ENCODE peak calls at places on chromosome 20, in eight cellular contexts. One of them, this sample, is unnamed.

GRCh38 chr20:50229156-50229605 is 38.6 kb downstream of the CEBPB start:
- DNase-seq in HCT116: no peak
- DNase-seq in GM23338: no peak
- DNase-seq in neural progenitor cell: no peak
- DNase-seq in fibroblast of lung: no peak
- DNase-seq in GM23248: no peak
- DNase-seq in endothelial cell of umbilical vein: no peak
- DNase-seq in PC-3: peak
- DNase-seq in this sample: no peak

GRCh38 chr20:42634096-42634495 is 555.6 kb downstream of the PTPRT start:
- DNase-seq in GM23338: no peak
- DNase-seq in endothelial cell of umbilical vein: no peak
- DNase-seq in HCT116: no peak
- DNase-seq in GM23248: no peak
- DNase-seq in fibroblast of lung: no peak
- DNase-seq in neural progenitor cell: no peak
- DNase-seq in PC-3: no peak
- DNase-seq in this sample: no peak

GRCh38 chr20:51807864-51808263 is 5.5 kb upstream of the SALL4 start:
- DNase-seq in fibroblast of lung: no peak
- DNase-seq in GM23248: no peak
- DNase-seq in HCT116: no peak
- DNase-seq in PC-3: no peak
- DNase-seq in endothelial cell of umbilical vein: no peak
- DNase-seq in GM23338: no peak
- DNase-seq in neural progenitor cell: no peak
- DNase-seq in this sample: no peak

GRCh38 chr20:32564921-32565734 is 20.0 kb downstream of the NOL4L start:
- DNase-seq in HCT116: no peak
- DNase-seq in neural progenitor cell: no peak
- DNase-seq in GM23248: no peak
- DNase-seq in endothelial cell of umbilical vein: no peak
- DNase-seq in PC-3: no peak
- DNase-seq in GM23338: no peak
- DNase-seq in fibroblast of lung: no peak
- DNase-seq in this sample: no peak

GRCh38 chr20:37903317-37904007 is 535 bp downstream of the VSTM2L start:
- DNase-seq in PC-3: no peak
- DNase-seq in GM23248: peak
- DNase-seq in HCT116: no peak
- DNase-seq in fibroblast of lung: no peak
- DNase-seq in GM23338: peak
- DNase-seq in endothelial cell of umbilical vein: no peak
- DNase-seq in neural progenitor cell: no peak
- DNase-seq in this sample: no peak

GRCh38 chr20:57568088-57568896 is 7.4 kb downstream of the PCK1 start:
- DNase-seq in endothelial cell of umbilical vein: no peak
- DNase-seq in GM23338: no peak
- DNase-seq in fibroblast of lung: no peak
- DNase-seq in GM23248: no peak
- DNase-seq in neural progenitor cell: no peak
- DNase-seq in HCT116: no peak
- DNase-seq in PC-3: no peak
- DNase-seq in this sample: no peak

GRCh38 chr20:10906830-10907229 is 233.0 kb upstream of the JAG1 start:
- DNase-seq in HCT116: no peak
- DNase-seq in endothelial cell of umbilical vein: no peak
- DNase-seq in fibroblast of lung: no peak
- DNase-seq in neural progenitor cell: no peak
- DNase-seq in GM23338: no peak
- DNase-seq in PC-3: no peak
- DNase-seq in GM23248: no peak
- DNase-seq in this sample: no peak

GRCh38 chr20:56859751-56860366 is 230.8 kb downstream of the TFAP2C start:
- DNase-seq in PC-3: no peak
- DNase-seq in GM23338: peak
- DNase-seq in endothelial cell of umbilical vein: no peak
- DNase-seq in HCT116: no peak
- DNase-seq in fibroblast of lung: no peak
- DNase-seq in neural progenitor cell: peak
- DNase-seq in GM23248: no peak
- DNase-seq in this sample: no peak

GRCh38 chr20:51014797-51015722 is 7.8 kb downstream of the KCNG1 start:
- DNase-seq in HCT116: no peak
- DNase-seq in fibroblast of lung: peak
- DNase-seq in neural progenitor cell: peak
- DNase-seq in endothelial cell of umbilical vein: peak
- DNase-seq in GM23248: peak
- DNase-seq in GM23338: peak
- DNase-seq in PC-3: peak
- DNase-seq in this sample: peak

GRCh38 chr20:21503345-21503744 is 10.5 kb downstream of the NKX2-2 start:
- DNase-seq in GM23338: no peak
- DNase-seq in PC-3: peak
- DNase-seq in GM23248: peak
- DNase-seq in fibroblast of lung: no peak
- DNase-seq in neural progenitor cell: no peak
- DNase-seq in endothelial cell of umbilical vein: no peak
- DNase-seq in HCT116: no peak
- DNase-seq in this sample: peak

GRCh38 chr20:2693286-2693995 is 861 bp downstream of the EBF4 start:
- DNase-seq in neural progenitor cell: peak
- DNase-seq in HCT116: no peak
- DNase-seq in GM23338: peak
- DNase-seq in GM23248: peak
- DNase-seq in endothelial cell of umbilical vein: peak
- DNase-seq in fibroblast of lung: peak
- DNase-seq in PC-3: no peak
- DNase-seq in this sample: no peak

GRCh38 chr20:10609276-10609675 is 64.5 kb downstream of the JAG1 start:
- DNase-seq in neural progenitor cell: no peak
- DNase-seq in endothelial cell of umbilical vein: no peak
- DNase-seq in GM23338: no peak
- DNase-seq in fibroblast of lung: peak
- DNase-seq in PC-3: no peak
- DNase-seq in HCT116: no peak
- DNase-seq in GM23248: peak
- DNase-seq in this sample: no peak

GRCh38 chr20:19114410-19114809 is 98.0 kb upstream of the SLC24A3 start:
- DNase-seq in HCT116: no peak
- DNase-seq in endothelial cell of umbilical vein: no peak
- DNase-seq in GM23338: no peak
- DNase-seq in fibroblast of lung: no peak
- DNase-seq in GM23248: no peak
- DNase-seq in PC-3: peak
- DNase-seq in neural progenitor cell: no peak
- DNase-seq in this sample: peak

DNA sequence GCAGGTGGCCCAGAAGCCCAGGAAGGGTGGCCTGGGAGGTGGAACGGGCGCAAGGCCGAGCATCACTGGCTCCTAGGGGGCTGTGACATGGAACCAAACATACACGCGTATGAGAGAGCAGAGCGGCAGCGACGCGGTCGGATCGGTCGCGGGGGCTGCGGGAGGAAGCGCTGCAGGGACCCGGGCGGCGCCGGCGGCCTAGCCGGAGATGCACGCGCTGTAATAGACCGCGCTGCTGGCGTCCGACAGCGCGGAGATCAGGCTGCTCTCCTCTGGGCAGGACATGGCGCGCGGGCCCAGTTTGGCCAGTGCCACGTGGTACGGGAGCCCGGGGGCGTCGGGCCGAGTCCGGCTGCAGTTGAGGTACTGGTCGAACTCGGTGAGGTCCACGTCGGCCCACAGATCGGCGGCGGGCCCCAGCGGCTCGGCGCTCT is 1.5 kb downstream of the SOX18 start:
- DNase-seq in GM23338: peak
- DNase-seq in HCT116: no peak
- DNase-seq in neural progenitor cell: peak
- DNase-seq in endothelial cell of umbilical vein: peak
- DNase-seq in GM23248: no peak
- DNase-seq in fibroblast of lung: no peak
- DNase-seq in PC-3: no peak
- DNase-seq in this sample: no peak
- TF ChIP-seq EZH2 in GM23338: peak
- TF ChIP-seq EZH2 in HCT116: no peak
- TF ChIP-seq EZH2 in neural progenitor cell: peak
- TF ChIP-seq EZH2 in endothelial cell of umbilical vein: no peak
- TF ChIP-seq EZH2 in GM23248: no peak
- TF ChIP-seq EZH2 in fibroblast of lung: no peak
- TF ChIP-seq EZH2 in PC-3: no peak
- TF ChIP-seq EZH2 in this sample: no peak

GRCh38 chr20:1629321-1629720 is 9.5 kb upstream of the SIRPB1 start:
- DNase-seq in fibroblast of lung: no peak
- DNase-seq in GM23338: no peak
- DNase-seq in neural progenitor cell: no peak
- DNase-seq in endothelial cell of umbilical vein: no peak
- DNase-seq in GM23248: no peak
- DNase-seq in HCT116: no peak
- DNase-seq in PC-3: peak
- DNase-seq in this sample: no peak

GRCh38 chr20:1631309-1632227 is 11.8 kb upstream of the SIRPB1 start:
- DNase-seq in neural progenitor cell: no peak
- DNase-seq in endothelial cell of umbilical vein: no peak
- DNase-seq in HCT116: no peak
- DNase-seq in GM23338: peak
- DNase-seq in fibroblast of lung: no peak
- DNase-seq in PC-3: peak
- DNase-seq in GM23248: peak
- DNase-seq in this sample: no peak

GRCh38 chr20:1632228-1632577 is 12.4 kb upstream of the SIRPB1 start:
- DNase-seq in GM23248: peak
- DNase-seq in PC-3: peak
- DNase-seq in HCT116: no peak
- DNase-seq in endothelial cell of umbilical vein: no peak
- DNase-seq in GM23338: no peak
- DNase-seq in neural progenitor cell: no peak
- DNase-seq in fibroblast of lung: no peak
- DNase-seq in this sample: no peak

GRCh38 chr20:1628621-1629020 is 8.8 kb upstream of the SIRPB1 start:
- DNase-seq in PC-3: peak
- DNase-seq in GM23248: no peak
- DNase-seq in endothelial cell of umbilical vein: no peak
- DNase-seq in HCT116: no peak
- DNase-seq in fibroblast of lung: no peak
- DNase-seq in neural progenitor cell: no peak
- DNase-seq in GM23338: no peak
- DNase-seq in this sample: no peak

GRCh38 chr20:1630186-1630585 is 10.4 kb upstream of the SIRPB1 start:
- DNase-seq in neural progenitor cell: no peak
- DNase-seq in HCT116: no peak
- DNase-seq in GM23338: no peak
- DNase-seq in GM23248: no peak
- DNase-seq in PC-3: no peak
- DNase-seq in fibroblast of lung: no peak
- DNase-seq in endothelial cell of umbilical vein: no peak
- DNase-seq in this sample: no peak
- H3K27ac ChIP-seq in neural progenitor cell: no peak
- H3K27ac ChIP-seq in HCT116: no peak
- H3K27ac ChIP-seq in GM23338: no peak
- H3K27ac ChIP-seq in GM23248: no peak
- H3K27ac ChIP-seq in PC-3: no peak
- H3K27ac ChIP-seq in fibroblast of lung: no peak
- H3K27ac ChIP-seq in endothelial cell of umbilical vein: no peak
- H3K27ac ChIP-seq in this sample: no peak

GRCh38 chr20:36786246-36786645 is 12.7 kb upstream of the DSN1 start:
- DNase-seq in fibroblast of lung: no peak
- DNase-seq in neural progenitor cell: no peak
- DNase-seq in GM23338: no peak
- DNase-seq in GM23248: no peak
- DNase-seq in endothelial cell of umbilical vein: no peak
- DNase-seq in HCT116: no peak
- DNase-seq in PC-3: no peak
- DNase-seq in this sample: no peak

GRCh38 chr20:36784116-36784515 is 10.6 kb upstream of the DSN1 start:
- DNase-seq in endothelial cell of umbilical vein: no peak
- DNase-seq in fibroblast of lung: no peak
- DNase-seq in GM23248: no peak
- DNase-seq in GM23338: no peak
- DNase-seq in PC-3: no peak
- DNase-seq in HCT116: no peak
- DNase-seq in neural progenitor cell: no peak
- DNase-seq in this sample: no peak

GRCh38 chr20:36786663-36787062 is 13.1 kb upstream of the DSN1 start:
- DNase-seq in fibroblast of lung: no peak
- DNase-seq in PC-3: no peak
- DNase-seq in endothelial cell of umbilical vein: no peak
- DNase-seq in GM23248: no peak
- DNase-seq in HCT116: no peak
- DNase-seq in GM23338: no peak
- DNase-seq in neural progenitor cell: no peak
- DNase-seq in this sample: no peak

GRCh38 chr20:36784900-36785299 is 11.3 kb upstream of the DSN1 start:
- DNase-seq in GM23338: no peak
- DNase-seq in HCT116: no peak
- DNase-seq in fibroblast of lung: peak
- DNase-seq in neural progenitor cell: no peak
- DNase-seq in PC-3: no peak
- DNase-seq in GM23248: peak
- DNase-seq in endothelial cell of umbilical vein: no peak
- DNase-seq in this sample: no peak

GRCh38 chr20:36785308-36785707 is 11.7 kb upstream of the DSN1 start:
- DNase-seq in fibroblast of lung: no peak
- DNase-seq in PC-3: no peak
- DNase-seq in endothelial cell of umbilical vein: no peak
- DNase-seq in neural progenitor cell: no peak
- DNase-seq in GM23338: no peak
- DNase-seq in HCT116: no peak
- DNase-seq in GM23248: no peak
- DNase-seq in this sample: no peak
- H3K4me2 ChIP-seq in fibroblast of lung: no peak
- H3K4me2 ChIP-seq in PC-3: no peak
- H3K4me2 ChIP-seq in endothelial cell of umbilical vein: no peak
- H3K4me2 ChIP-seq in neural progenitor cell: no peak
- H3K4me2 ChIP-seq in GM23338: no peak
- H3K4me2 ChIP-seq in HCT116: no peak
- H3K4me2 ChIP-seq in GM23248: no peak
- H3K4me2 ChIP-seq in this sample: no peak

GRCh38 chr20:4737857-4738627 is 16.3 kb downstream of the PRND start:
- DNase-seq in GM23338: no peak
- DNase-seq in HCT116: no peak
- DNase-seq in PC-3: no peak
- DNase-seq in fibroblast of lung: no peak
- DNase-seq in endothelial cell of umbilical vein: no peak
- DNase-seq in GM23248: no peak
- DNase-seq in neural progenitor cell: no peak
- DNase-seq in this sample: no peak

GRCh38 chr20:4740774-4741431 is 19.2 kb downstream of the PRND start:
- DNase-seq in PC-3: peak
- DNase-seq in GM23248: peak
- DNase-seq in GM23338: peak
- DNase-seq in neural progenitor cell: peak
- DNase-seq in endothelial cell of umbilical vein: peak
- DNase-seq in HCT116: peak
- DNase-seq in fibroblast of lung: peak
- DNase-seq in this sample: peak

DNA sequence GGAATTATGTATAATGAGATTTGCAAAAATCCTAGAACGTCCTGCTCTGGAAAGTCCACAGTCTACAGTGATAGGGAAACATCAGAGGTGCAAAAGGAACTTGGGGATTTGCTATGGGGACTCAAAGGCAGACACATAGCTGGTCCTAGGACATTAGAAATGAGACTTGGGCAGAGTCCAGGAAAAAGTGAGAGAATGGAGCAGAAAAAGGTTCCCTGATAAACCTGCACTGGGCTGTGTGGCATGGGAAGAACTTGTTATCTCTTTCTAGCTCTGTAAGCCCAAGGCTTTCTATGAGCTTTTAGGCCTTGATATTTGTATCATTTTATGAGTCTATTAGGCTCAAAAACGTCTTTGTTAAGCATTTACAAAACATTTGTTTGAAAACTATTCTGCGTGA is 15.2 kb downstream of the PRND start:
- DNase-seq in GM23248: no peak
- DNase-seq in PC-3: no peak
- DNase-seq in neural progenitor cell: no peak
- DNase-seq in HCT116: no peak
- DNase-seq in GM23338: no peak
- DNase-seq in fibroblast of lung: no peak
- DNase-seq in endothelial cell of umbilical vein: no peak
- DNase-seq in this sample: no peak
- TF ChIP-seq EZH2 in GM23248: no peak
- TF ChIP-seq EZH2 in PC-3: no peak
- TF ChIP-seq EZH2 in neural progenitor cell: no peak
- TF ChIP-seq EZH2 in HCT116: no peak
- TF ChIP-seq EZH2 in GM23338: no peak
- TF ChIP-seq EZH2 in fibroblast of lung: no peak
- TF ChIP-seq EZH2 in endothelial cell of umbilical vein: no peak
- TF ChIP-seq EZH2 in this sample: no peak

This sample was measured in DND-41.